ENCODE peak calls at places on chromosomes 2 and 18, in five cellular contexts. One of them, this sample, is unnamed.

GRCh38 chr2:196315388-196316049 is 144.1 kb upstream of the STK17B start:
- DNase-seq in cardiac fibroblast: peak
- DNase-seq in MM.1S: no peak
- DNase-seq in heart left ventricle: no peak
- DNase-seq in pancreas: no peak
- DNase-seq in this sample: no peak

GRCh38 chr2:222561817-222562424 is 94.0 kb downstream of the FARSB start:
- DNase-seq in cardiac fibroblast: peak
- DNase-seq in MM.1S: peak
- DNase-seq in heart left ventricle: no peak
- DNase-seq in pancreas: no peak
- DNase-seq in this sample: no peak

GRCh38 chr2:169512525-169512924 is 3.0 kb downstream of the KLHL41 start:
- DNase-seq in cardiac fibroblast: no peak
- DNase-seq in MM.1S: no peak
- DNase-seq in heart left ventricle: no peak
- DNase-seq in pancreas: no peak
- DNase-seq in this sample: no peak

GRCh38 chr2:186889291-186889886 is 40.4 kb upstream of the ZSWIM2 start:
- DNase-seq in cardiac fibroblast: peak
- DNase-seq in MM.1S: no peak
- DNase-seq in heart left ventricle: no peak
- DNase-seq in pancreas: no peak
- DNase-seq in this sample: no peak

GRCh38 chr18:57210101-57210661 is 63.3 kb downstream of the BOD1L2 start:
- DNase-seq in cardiac fibroblast: peak
- DNase-seq in MM.1S: peak
- DNase-seq in heart left ventricle: peak
- DNase-seq in pancreas: no peak
- DNase-seq in this sample: no peak

GRCh38 chr2:119490106-119490505 is 34.2 kb downstream of the SCTR start:
- DNase-seq in cardiac fibroblast: no peak
- DNase-seq in MM.1S: no peak
- DNase-seq in heart left ventricle: no peak
- DNase-seq in pancreas: no peak
- DNase-seq in this sample: no peak

GRCh38 chr2:137672961-137673552 is 291.2 kb upstream of the HNMT start:
- DNase-seq in cardiac fibroblast: no peak
- DNase-seq in MM.1S: no peak
- DNase-seq in heart left ventricle: no peak
- DNase-seq in pancreas: no peak
- DNase-seq in this sample: no peak

GRCh38 chr2:231715988-231716616 is 7.8 kb downstream of the PTMA start:
- DNase-seq in cardiac fibroblast: peak
- DNase-seq in MM.1S: no peak
- DNase-seq in heart left ventricle: no peak
- DNase-seq in pancreas: peak
- DNase-seq in this sample: no peak

GRCh38 chr2:161915121-161915520 is 158.9 kb downstream of the DPP4 start:
- DNase-seq in cardiac fibroblast: peak
- DNase-seq in MM.1S: no peak
- DNase-seq in heart left ventricle: no peak
- DNase-seq in pancreas: no peak
- DNase-seq in this sample: no peak

GRCh38 chr2:36069083-36069482 is 286.5 kb upstream of the CRIM1 start:
- DNase-seq in cardiac fibroblast: no peak
- DNase-seq in MM.1S: no peak
- DNase-seq in heart left ventricle: no peak
- DNase-seq in pancreas: no peak
- DNase-seq in this sample: no peak

DNA sequence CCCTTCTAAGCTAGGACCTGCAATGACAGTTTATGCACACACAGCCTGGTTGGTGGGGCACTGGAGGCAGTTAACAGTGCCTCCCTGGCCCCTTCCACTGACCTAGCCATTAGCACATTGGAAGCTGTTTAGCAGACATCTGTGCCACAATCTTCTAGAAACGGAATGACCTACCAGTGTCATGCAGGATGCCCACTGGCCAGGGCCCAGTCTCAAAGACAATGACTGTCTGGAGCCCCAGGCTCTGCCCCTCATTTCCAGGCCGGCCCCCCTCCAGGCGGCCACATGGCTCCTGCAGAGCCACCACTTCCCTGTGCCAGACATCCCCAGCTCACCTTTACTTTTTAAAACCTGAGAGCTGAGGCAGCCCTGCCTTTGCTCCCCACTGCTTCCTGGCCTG is 123.5 kb upstream of the CAPN13 start:
- DNase-seq in cardiac fibroblast: no peak
- DNase-seq in MM.1S: no peak
- DNase-seq in heart left ventricle: no peak
- DNase-seq in pancreas: no peak
- DNase-seq in this sample: no peak
- TF ChIP-seq CTCF in cardiac fibroblast: no peak
- TF ChIP-seq CTCF in MM.1S: no peak
- TF ChIP-seq CTCF in heart left ventricle: no peak
- TF ChIP-seq CTCF in pancreas: no peak
- TF ChIP-seq CTCF in this sample: no peak

DNA sequence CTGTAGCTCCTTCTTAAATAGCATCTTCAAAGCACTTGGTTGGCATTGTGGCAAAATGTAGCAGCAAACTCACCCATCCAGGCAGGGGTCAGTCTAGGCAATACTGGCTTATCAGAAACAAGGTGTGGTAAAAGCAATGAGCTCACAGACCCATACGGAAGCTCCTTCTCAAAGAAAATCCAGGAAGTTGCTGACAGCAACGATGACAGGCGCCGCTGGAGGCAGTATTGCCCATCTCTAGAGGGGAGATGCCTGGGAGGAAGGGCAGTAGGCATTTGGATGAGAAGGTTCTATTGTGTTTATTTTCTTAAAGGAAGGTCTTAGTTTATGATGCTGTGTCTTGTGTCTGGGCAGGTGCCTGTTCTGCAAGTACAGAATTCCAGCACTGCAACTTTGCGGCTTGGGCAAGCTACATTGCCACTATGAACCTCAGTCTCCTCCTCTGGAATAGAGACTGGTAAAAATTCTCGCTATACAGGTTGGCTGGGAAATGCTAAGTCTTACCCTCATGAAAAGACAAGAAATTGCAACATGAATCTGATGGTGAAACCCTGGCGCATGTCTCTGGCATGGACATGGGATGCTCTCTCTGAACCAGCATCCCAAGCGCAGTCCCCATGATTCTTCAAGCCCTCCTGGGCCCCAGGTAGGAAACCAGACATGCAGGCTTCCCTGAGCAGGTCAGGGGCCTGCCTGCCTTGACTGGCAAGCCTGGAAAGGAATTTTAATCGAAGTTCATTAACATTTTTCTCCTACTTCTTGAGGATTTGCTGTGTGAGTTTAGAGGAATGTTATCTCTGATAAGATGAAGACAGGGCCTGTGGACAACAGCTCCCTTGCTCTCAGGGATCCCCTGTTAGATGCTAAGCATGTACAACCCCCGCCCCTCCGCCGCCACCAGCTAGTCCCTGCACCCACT is 156.0 kb downstream of the TFCP2L1 start:
- DNase-seq in cardiac fibroblast: peak
- DNase-seq in MM.1S: no peak
- DNase-seq in heart left ventricle: peak
- DNase-seq in pancreas: no peak
- DNase-seq in this sample: no peak
- TF ChIP-seq CTCF in cardiac fibroblast: peak
- TF ChIP-seq CTCF in MM.1S: peak
- TF ChIP-seq CTCF in heart left ventricle: peak
- TF ChIP-seq CTCF in pancreas: peak
- TF ChIP-seq CTCF in this sample: no peak

DNA sequence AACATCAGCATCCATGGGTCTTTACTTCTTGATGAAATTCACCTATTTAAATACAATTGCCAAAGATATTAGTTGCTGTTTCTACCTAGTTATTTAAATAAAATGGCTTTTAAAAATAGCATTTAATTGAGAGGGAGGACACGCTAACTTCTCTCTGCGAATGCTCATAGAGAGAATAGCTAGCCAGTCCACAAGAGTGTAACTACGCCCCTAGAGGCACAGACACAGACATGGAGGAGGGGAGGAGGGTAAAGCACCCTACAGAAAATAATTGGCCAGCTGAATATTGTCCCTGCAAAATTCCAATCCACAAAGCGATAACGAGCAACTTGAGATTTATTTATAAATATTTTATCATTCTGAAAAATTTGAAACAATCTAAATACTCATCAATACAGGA is 97.0 kb upstream of the PAPOLG start:
- DNase-seq in cardiac fibroblast: no peak
- DNase-seq in MM.1S: no peak
- DNase-seq in heart left ventricle: no peak
- DNase-seq in pancreas: no peak
- DNase-seq in this sample: no peak
- TF ChIP-seq CTCF in cardiac fibroblast: no peak
- TF ChIP-seq CTCF in MM.1S: no peak
- TF ChIP-seq CTCF in heart left ventricle: no peak
- TF ChIP-seq CTCF in pancreas: no peak
- TF ChIP-seq CTCF in this sample: no peak

DNA sequence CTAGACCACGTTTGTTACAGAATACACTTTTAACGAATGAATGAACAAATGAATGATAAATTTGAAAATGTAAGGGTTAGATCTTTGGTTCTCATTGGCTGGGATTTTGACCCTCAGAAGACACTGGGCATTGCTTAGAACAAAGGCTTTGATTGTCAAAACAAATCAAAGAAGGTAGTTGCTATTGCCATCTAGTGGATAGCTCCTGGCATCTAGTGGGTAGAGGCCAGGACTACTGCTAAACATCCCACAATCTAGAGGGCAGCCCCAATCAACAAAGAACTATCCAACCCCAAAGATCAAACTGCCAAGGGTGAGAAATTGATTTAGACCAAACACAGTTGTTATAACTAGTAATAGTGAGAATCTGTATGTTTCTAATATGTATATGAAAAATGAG is 552.3 kb downstream of the KCNJ3 start:
- DNase-seq in cardiac fibroblast: no peak
- DNase-seq in MM.1S: peak
- DNase-seq in heart left ventricle: no peak
- DNase-seq in pancreas: no peak
- DNase-seq in this sample: no peak
- TF ChIP-seq CTCF in cardiac fibroblast: no peak
- TF ChIP-seq CTCF in MM.1S: peak
- TF ChIP-seq CTCF in heart left ventricle: no peak
- TF ChIP-seq CTCF in pancreas: no peak
- TF ChIP-seq CTCF in this sample: no peak

DNA sequence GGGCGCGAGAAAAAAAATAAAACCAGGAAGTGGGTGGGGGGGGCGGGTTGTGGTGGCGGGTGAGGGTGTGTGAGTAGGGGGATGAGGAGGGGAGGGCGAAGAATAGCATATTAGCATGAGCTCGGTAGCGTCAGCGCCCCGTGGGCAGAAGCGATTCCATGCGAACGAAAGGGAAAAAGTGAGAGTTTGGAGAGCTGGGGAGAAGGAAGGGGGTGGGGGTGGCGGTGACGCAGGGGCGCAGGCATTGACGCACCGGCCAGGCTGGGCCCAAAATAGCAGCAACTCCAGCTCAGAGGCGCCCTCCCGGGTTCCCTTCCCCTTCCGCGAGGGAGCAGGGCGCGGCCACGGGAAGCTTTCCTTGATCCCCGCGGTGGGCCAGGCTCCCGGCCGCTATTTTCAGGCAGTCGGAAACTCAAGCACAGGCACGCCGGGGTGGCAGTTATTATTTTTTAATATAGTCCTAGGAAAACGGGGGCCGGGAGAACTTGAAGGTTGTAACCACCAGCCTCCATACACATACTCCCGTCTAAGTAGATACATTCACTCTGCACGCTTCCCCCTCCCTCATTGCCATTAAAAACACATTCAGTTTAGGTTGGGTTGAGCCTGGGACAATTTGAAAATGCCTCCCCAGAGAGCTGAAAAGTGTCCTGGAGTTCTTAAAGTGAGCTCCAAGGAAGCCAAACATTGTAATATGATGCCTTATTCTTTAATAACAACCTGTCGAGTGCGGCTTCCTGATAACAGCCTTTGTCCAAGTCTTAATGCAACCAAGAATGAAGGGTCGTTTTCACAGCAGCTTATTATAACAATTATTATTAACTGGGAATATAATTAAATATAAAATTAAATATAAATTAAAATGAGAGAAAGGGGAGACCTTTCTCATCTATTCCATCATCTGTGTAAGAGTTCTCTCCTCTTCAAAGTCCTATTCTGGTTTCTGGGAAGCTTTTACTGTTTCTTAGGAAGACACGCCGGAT is 2.3 kb upstream of the NR4A2 start:
- DNase-seq in cardiac fibroblast: peak
- DNase-seq in MM.1S: peak
- DNase-seq in heart left ventricle: peak
- DNase-seq in pancreas: peak
- DNase-seq in this sample: peak
- TF ChIP-seq CTCF in cardiac fibroblast: peak
- TF ChIP-seq CTCF in MM.1S: no peak
- TF ChIP-seq CTCF in heart left ventricle: peak
- TF ChIP-seq CTCF in pancreas: no peak
- TF ChIP-seq CTCF in this sample: peak

GRCh38 chr2:237665713-237666143 is 38.3 kb downstream of the LRRFIP1 start:
- DNase-seq in cardiac fibroblast: no peak
- DNase-seq in MM.1S: no peak
- DNase-seq in heart left ventricle: no peak
- DNase-seq in pancreas: no peak
- DNase-seq in this sample: no peak
- TF ChIP-seq CTCF in cardiac fibroblast: no peak
- TF ChIP-seq CTCF in MM.1S: no peak
- TF ChIP-seq CTCF in heart left ventricle: no peak
- TF ChIP-seq CTCF in pancreas: no peak
- TF ChIP-seq CTCF in this sample: no peak

GRCh38 chr2:102592601-102593000 is 26.8 kb upstream of the SLC9A2 start:
- DNase-seq in cardiac fibroblast: peak
- DNase-seq in MM.1S: no peak
- DNase-seq in heart left ventricle: no peak
- DNase-seq in pancreas: no peak
- DNase-seq in this sample: no peak
- TF ChIP-seq CTCF in cardiac fibroblast: peak
- TF ChIP-seq CTCF in MM.1S: peak
- TF ChIP-seq CTCF in heart left ventricle: no peak
- TF ChIP-seq CTCF in pancreas: no peak
- TF ChIP-seq CTCF in this sample: no peak

GRCh38 chr18:35917043-35917442 is 55.4 kb upstream of the RMP24 start:
- DNase-seq in cardiac fibroblast: no peak
- DNase-seq in MM.1S: no peak
- DNase-seq in heart left ventricle: no peak
- DNase-seq in pancreas: no peak
- DNase-seq in this sample: no peak
- TF ChIP-seq CTCF in cardiac fibroblast: no peak
- TF ChIP-seq CTCF in MM.1S: peak
- TF ChIP-seq CTCF in heart left ventricle: no peak
- TF ChIP-seq CTCF in pancreas: no peak
- TF ChIP-seq CTCF in this sample: no peak

This sample was measured in ovary.